ENCODE peak calls at places on chromosomes 7 and 10, in four cellular contexts. O is tibial artery, N is foreskin fibroblast, E is A549. A is an unnamed sample.

GRCh38 chr7:45073031-45073842 is 15.5 kb downstream of the NACAD start:
- DNase-seq in E (no peak), N (no peak), O (no peak), A (no peak)

GRCh38 chr7:77538186-77538907 is 1.3 kb downstream of the PTPN12 start:
- DNase-seq in O (peak), N (peak), E (peak), A (peak)

GRCh38 chr7:23247602-23248335 is 1.2 kb downstream of the GPNMB start:
- DNase-seq in O (peak), E (no peak), N (peak), A (no peak)

GRCh38 chr10:5595591-5596590 is 70.5 kb downstream of the ASB13 start:
- DNase-seq in N (peak), O (no peak), E (peak), A (peak)

GRCh38 chr10:104580321-104580720 is 60.8 kb upstream of the SORCS3 start:
- DNase-seq in O (no peak), E (no peak), N (peak), A (no peak)

GRCh38 chr10:22634093-22634492 is 80.3 kb downstream of the PIP4K2A start:
- DNase-seq in O (no peak), N (no peak), E (no peak), A (no peak)

GRCh38 chr10:70714245-70714644 is 41.9 kb downstream of the ADAMTS14 start:
- DNase-seq in N (no peak), O (no peak), E (no peak), A (no peak)

GRCh38 chr7:4603843-4604231 is 78.3 kb upstream of the FOXK1 start:
- DNase-seq in O (no peak), N (no peak), E (no peak), A (no peak)

GRCh38 chr7:143882020-143882610 is 19.9 kb downstream of the TCAF1 start:
- DNase-seq in N (peak), O (peak), E (no peak), A (no peak)

GRCh38 chr7:152451356-152451755 is 15.6 kb upstream of the KMT2C start:
- DNase-seq in N (no peak), O (no peak), E (no peak), A (no peak)

GRCh38 chr10:127565583-127565982 is 16.5 kb downstream of the NPS start:
- DNase-seq in O (no peak), E (no peak), N (no peak), A (no peak)

DNA sequence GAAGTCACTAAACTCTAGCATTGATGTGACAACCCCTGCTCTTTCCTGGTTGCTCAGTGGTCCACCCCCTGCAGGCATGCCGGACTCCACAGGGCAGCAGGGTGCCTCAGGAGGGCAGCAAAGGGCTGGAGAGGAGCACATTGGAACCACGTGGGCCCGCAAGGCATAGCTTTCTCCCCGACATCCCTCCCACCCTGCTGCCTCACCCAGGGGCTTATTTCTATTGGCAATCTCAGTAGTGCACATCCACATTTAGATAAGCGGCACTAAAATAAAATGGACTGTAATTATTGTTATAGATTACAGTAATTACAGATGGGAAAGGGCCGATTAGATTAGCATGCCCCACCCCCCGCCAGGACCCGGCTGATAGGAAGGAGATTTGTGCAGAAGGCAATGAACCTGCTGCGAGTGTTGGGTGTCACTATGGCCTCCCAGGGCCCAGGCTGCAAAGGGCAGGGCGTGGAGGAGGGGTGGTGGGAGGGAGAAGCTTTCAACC is 580.1 kb downstream of the GRID1 start:
- DNase-seq in O (no peak), N (no peak), E (no peak), A (no peak)
- TF ChIP-seq CTCF in O (no peak), N (no peak), E (no peak), A (no peak)

DNA sequence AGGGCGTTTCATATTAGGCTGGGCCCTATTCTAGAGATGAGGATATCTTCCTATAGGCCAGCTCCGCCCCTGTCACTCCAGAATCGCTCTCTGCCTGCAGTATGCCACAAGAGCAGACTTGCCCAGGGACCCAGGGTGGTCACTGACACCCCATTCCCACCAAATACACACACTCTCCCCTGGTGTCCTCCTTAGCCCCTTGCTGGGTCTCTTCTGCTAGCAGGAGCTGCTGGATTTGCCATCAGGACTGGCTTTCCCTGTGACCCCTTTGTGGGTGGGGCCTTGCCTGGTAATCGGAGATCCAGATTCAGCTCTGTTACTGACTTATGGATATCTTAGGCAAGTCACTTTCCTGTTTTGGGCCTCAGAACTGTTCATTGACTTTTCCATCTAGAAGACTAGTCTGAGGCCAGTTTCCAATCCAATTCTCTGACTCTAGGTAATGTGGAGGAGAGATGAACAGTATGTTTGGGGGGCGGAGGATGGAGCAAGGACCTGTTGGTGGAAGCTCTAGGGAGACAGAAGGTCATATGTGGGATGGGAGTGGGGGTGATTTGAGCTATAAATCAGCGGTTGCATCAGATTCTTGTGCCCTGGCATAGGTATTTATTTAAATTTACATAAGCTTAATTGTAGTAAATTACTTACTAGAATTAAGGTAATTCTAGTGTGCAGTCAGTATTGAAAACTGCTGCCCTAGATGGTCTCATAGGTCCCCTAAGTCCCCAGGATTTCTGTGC is 1.6 kb downstream of the TSPAN15 start:
- DNase-seq in N (no peak), E (no peak), O (no peak), A (no peak)
- H3K4me3 ChIP-seq in N (no peak), E (peak), O (no peak), A (no peak)

GRCh38 chr10:683448-684071 is 5.9 kb downstream of the DIP2C start:
- DNase-seq in O (peak), E (peak), N (peak), A (peak)
- TF ChIP-seq CTCF in O (no peak), E (peak), N (no peak), A (no peak)

GRCh38 chr7:75842836-75843446 is 29.3 kb upstream of the CCL24 start:
- DNase-seq in N (peak), E (peak), O (peak), A (peak)

GRCh38 chr7:75844158-75844557 is 30.6 kb upstream of the CCL24 start:
- DNase-seq in O (no peak), E (no peak), N (no peak), A (no peak)

GRCh38 chr7:75840029-75840428 is 26.4 kb upstream of the CCL24 start:
- DNase-seq in O (no peak), N (no peak), E (no peak), A (no peak)

GRCh38 chr7:75847707-75848106 is 31.1 kb upstream of the RHBDD2 start:
- DNase-seq in N (no peak), O (no peak), E (no peak), A (no peak)

GRCh38 chr7:75843470-75844116 is 30.0 kb upstream of the CCL24 start:
- DNase-seq in N (no peak), E (no peak), O (no peak), A (no peak)
- H3K4me3 ChIP-seq in N (no peak), E (no peak), O (no peak), A (no peak)

GRCh38 chr7:122675011-122675410 is 23.9 kb downstream of the RNF133 start:
- DNase-seq in O (no peak), N (no peak), E (no peak), A (no peak)
- TF ChIP-seq CTCF in O (no peak), N (no peak), E (no peak), A (no peak)

A was measured in AG04449.